ENCODE peak calls at places on chromosomes 1 and 21, in ten cellular contexts. One of them, this sample, is unnamed.

GRCh38 chr1:119347858-119348257 is 20.7 kb upstream of the HAO2 start:
- DNase-seq in right atrium auricular region: no peak
- DNase-seq in omental fat pad: no peak
- DNase-seq in adrenal gland: no peak
- DNase-seq in IMR-90: no peak
- DNase-seq in nephron progenitor cell: no peak
- DNase-seq in left ventricle myocardium inferior: no peak
- DNase-seq in upper lobe of right lung: no peak
- DNase-seq in activated CD8-positive, alpha-beta T cell treated with anti-CD3 and anti-CD28 coated beads for 36 hours: peak
- DNase-seq in mucosa of descending colon: no peak
- DNase-seq in this sample: no peak

GRCh38 chr1:3611170-3612019 is at the start of gene MEGF6:
- DNase-seq in left ventricle myocardium inferior: peak
- DNase-seq in right atrium auricular region: peak
- DNase-seq in adrenal gland: no peak
- DNase-seq in upper lobe of right lung: peak
- DNase-seq in nephron progenitor cell: peak
- DNase-seq in omental fat pad: peak
- DNase-seq in activated CD8-positive, alpha-beta T cell treated with anti-CD3 and anti-CD28 coated beads for 36 hours: peak
- DNase-seq in IMR-90: peak
- DNase-seq in mucosa of descending colon: peak
- DNase-seq in this sample: no peak

GRCh38 chr1:8903908-8904650 is 25.6 kb upstream of the ENO1 start:
- DNase-seq in right atrium auricular region: peak
- DNase-seq in mucosa of descending colon: no peak
- DNase-seq in left ventricle myocardium inferior: no peak
- DNase-seq in activated CD8-positive, alpha-beta T cell treated with anti-CD3 and anti-CD28 coated beads for 36 hours: no peak
- DNase-seq in adrenal gland: peak
- DNase-seq in IMR-90: peak
- DNase-seq in nephron progenitor cell: no peak
- DNase-seq in omental fat pad: peak
- DNase-seq in upper lobe of right lung: no peak
- DNase-seq in this sample: no peak

GRCh38 chr1:178534137-178534868 is 21.4 kb downstream of the TEX35 start:
- DNase-seq in left ventricle myocardium inferior: no peak
- DNase-seq in upper lobe of right lung: no peak
- DNase-seq in activated CD8-positive, alpha-beta T cell treated with anti-CD3 and anti-CD28 coated beads for 36 hours: no peak
- DNase-seq in nephron progenitor cell: no peak
- DNase-seq in adrenal gland: no peak
- DNase-seq in right atrium auricular region: no peak
- DNase-seq in IMR-90: no peak
- DNase-seq in omental fat pad: no peak
- DNase-seq in mucosa of descending colon: no peak
- DNase-seq in this sample: no peak

GRCh38 chr1:20846461-20847374 is 59.6 kb upstream of the HP1BP3 start:
- DNase-seq in upper lobe of right lung: no peak
- DNase-seq in left ventricle myocardium inferior: no peak
- DNase-seq in omental fat pad: no peak
- DNase-seq in activated CD8-positive, alpha-beta T cell treated with anti-CD3 and anti-CD28 coated beads for 36 hours: no peak
- DNase-seq in nephron progenitor cell: no peak
- DNase-seq in right atrium auricular region: no peak
- DNase-seq in mucosa of descending colon: no peak
- DNase-seq in IMR-90: peak
- DNase-seq in adrenal gland: no peak
- DNase-seq in this sample: no peak

GRCh38 chr1:200437556-200438203 is 27.8 kb upstream of the ZNF281 start:
- DNase-seq in IMR-90: peak
- DNase-seq in activated CD8-positive, alpha-beta T cell treated with anti-CD3 and anti-CD28 coated beads for 36 hours: no peak
- DNase-seq in right atrium auricular region: no peak
- DNase-seq in upper lobe of right lung: no peak
- DNase-seq in adrenal gland: no peak
- DNase-seq in mucosa of descending colon: no peak
- DNase-seq in nephron progenitor cell: no peak
- DNase-seq in left ventricle myocardium inferior: no peak
- DNase-seq in omental fat pad: no peak
- DNase-seq in this sample: no peak

GRCh38 chr1:218156602-218157001 is 128.5 kb upstream of the RRP15 start:
- DNase-seq in mucosa of descending colon: no peak
- DNase-seq in upper lobe of right lung: peak
- DNase-seq in IMR-90: no peak
- DNase-seq in activated CD8-positive, alpha-beta T cell treated with anti-CD3 and anti-CD28 coated beads for 36 hours: no peak
- DNase-seq in nephron progenitor cell: peak
- DNase-seq in right atrium auricular region: no peak
- DNase-seq in left ventricle myocardium inferior: peak
- DNase-seq in omental fat pad: no peak
- DNase-seq in adrenal gland: no peak
- DNase-seq in this sample: no peak

GRCh38 chr1:54671985-54672608 is 30.5 kb downstream of the MROH7 start:
- DNase-seq in right atrium auricular region: no peak
- DNase-seq in upper lobe of right lung: no peak
- DNase-seq in mucosa of descending colon: no peak
- DNase-seq in IMR-90: peak
- DNase-seq in activated CD8-positive, alpha-beta T cell treated with anti-CD3 and anti-CD28 coated beads for 36 hours: peak
- DNase-seq in adrenal gland: peak
- DNase-seq in left ventricle myocardium inferior: no peak
- DNase-seq in omental fat pad: no peak
- DNase-seq in nephron progenitor cell: peak
- DNase-seq in this sample: peak

GRCh38 chr1:213983589-213984386 is 4.0 kb upstream of the PROX1 start:
- DNase-seq in mucosa of descending colon: no peak
- DNase-seq in adrenal gland: no peak
- DNase-seq in upper lobe of right lung: no peak
- DNase-seq in nephron progenitor cell: no peak
- DNase-seq in IMR-90: no peak
- DNase-seq in omental fat pad: no peak
- DNase-seq in left ventricle myocardium inferior: no peak
- DNase-seq in activated CD8-positive, alpha-beta T cell treated with anti-CD3 and anti-CD28 coated beads for 36 hours: no peak
- DNase-seq in right atrium auricular region: no peak
- DNase-seq in this sample: no peak

GRCh38 chr1:203627819-203628184 is 1.2 kb downstream of the ATP2B4 start:
- DNase-seq in adrenal gland: peak
- DNase-seq in upper lobe of right lung: no peak
- DNase-seq in IMR-90: no peak
- DNase-seq in nephron progenitor cell: peak
- DNase-seq in right atrium auricular region: no peak
- DNase-seq in mucosa of descending colon: peak
- DNase-seq in left ventricle myocardium inferior: peak
- DNase-seq in activated CD8-positive, alpha-beta T cell treated with anti-CD3 and anti-CD28 coated beads for 36 hours: peak
- DNase-seq in omental fat pad: no peak
- DNase-seq in this sample: no peak

GRCh38 chr1:42209516-42210370 is 45.2 kb upstream of the GUCA2A start:
- DNase-seq in adrenal gland: no peak
- DNase-seq in nephron progenitor cell: peak
- DNase-seq in mucosa of descending colon: no peak
- DNase-seq in omental fat pad: no peak
- DNase-seq in right atrium auricular region: no peak
- DNase-seq in activated CD8-positive, alpha-beta T cell treated with anti-CD3 and anti-CD28 coated beads for 36 hours: no peak
- DNase-seq in left ventricle myocardium inferior: no peak
- DNase-seq in IMR-90: peak
- DNase-seq in upper lobe of right lung: no peak
- DNase-seq in this sample: no peak

GRCh38 chr1:54922921-54923421 is 36.0 kb upstream of the DHCR24 start:
- DNase-seq in adrenal gland: peak
- DNase-seq in upper lobe of right lung: no peak
- DNase-seq in right atrium auricular region: no peak
- DNase-seq in omental fat pad: no peak
- DNase-seq in left ventricle myocardium inferior: peak
- DNase-seq in IMR-90: no peak
- DNase-seq in mucosa of descending colon: no peak
- DNase-seq in activated CD8-positive, alpha-beta T cell treated with anti-CD3 and anti-CD28 coated beads for 36 hours: no peak
- DNase-seq in nephron progenitor cell: no peak
- DNase-seq in this sample: no peak

GRCh38 chr21:28516996-28517592 is 475.6 kb downstream of the LTN1 start:
- DNase-seq in left ventricle myocardium inferior: peak
- DNase-seq in mucosa of descending colon: peak
- DNase-seq in right atrium auricular region: no peak
- DNase-seq in upper lobe of right lung: peak
- DNase-seq in adrenal gland: peak
- DNase-seq in activated CD8-positive, alpha-beta T cell treated with anti-CD3 and anti-CD28 coated beads for 36 hours: peak
- DNase-seq in omental fat pad: no peak
- DNase-seq in nephron progenitor cell: peak
- DNase-seq in IMR-90: no peak
- DNase-seq in this sample: peak

GRCh38 chr21:17416139-17416538 is 96.7 kb upstream of the CXADR start:
- DNase-seq in nephron progenitor cell: no peak
- DNase-seq in mucosa of descending colon: no peak
- DNase-seq in left ventricle myocardium inferior: no peak
- DNase-seq in upper lobe of right lung: no peak
- DNase-seq in adrenal gland: no peak
- DNase-seq in IMR-90: peak
- DNase-seq in omental fat pad: no peak
- DNase-seq in right atrium auricular region: no peak
- DNase-seq in activated CD8-positive, alpha-beta T cell treated with anti-CD3 and anti-CD28 coated beads for 36 hours: no peak
- DNase-seq in this sample: no peak

GRCh38 chr1:67162954-67163353 is 3.3 kb upstream of the IL23R start:
- DNase-seq in IMR-90: peak
- DNase-seq in omental fat pad: no peak
- DNase-seq in activated CD8-positive, alpha-beta T cell treated with anti-CD3 and anti-CD28 coated beads for 36 hours: peak
- DNase-seq in right atrium auricular region: no peak
- DNase-seq in mucosa of descending colon: no peak
- DNase-seq in left ventricle myocardium inferior: no peak
- DNase-seq in nephron progenitor cell: no peak
- DNase-seq in adrenal gland: no peak
- DNase-seq in upper lobe of right lung: no peak
- DNase-seq in this sample: no peak

GRCh38 chr1:201503397-201504176 is 3.3 kb downstream of the CSRP1 start:
- DNase-seq in left ventricle myocardium inferior: no peak
- DNase-seq in IMR-90: peak
- DNase-seq in activated CD8-positive, alpha-beta T cell treated with anti-CD3 and anti-CD28 coated beads for 36 hours: no peak
- DNase-seq in right atrium auricular region: peak
- DNase-seq in mucosa of descending colon: no peak
- DNase-seq in nephron progenitor cell: peak
- DNase-seq in adrenal gland: peak
- DNase-seq in omental fat pad: no peak
- DNase-seq in upper lobe of right lung: no peak
- DNase-seq in this sample: no peak

GRCh38 chr1:195173753-195174152 is 1434.5 kb downstream of the KCNT2 start:
- DNase-seq in mucosa of descending colon: no peak
- DNase-seq in nephron progenitor cell: no peak
- DNase-seq in IMR-90: no peak
- DNase-seq in upper lobe of right lung: no peak
- DNase-seq in omental fat pad: no peak
- DNase-seq in right atrium auricular region: no peak
- DNase-seq in activated CD8-positive, alpha-beta T cell treated with anti-CD3 and anti-CD28 coated beads for 36 hours: no peak
- DNase-seq in adrenal gland: no peak
- DNase-seq in left ventricle myocardium inferior: no peak
- DNase-seq in this sample: no peak
- TF ChIP-seq CTCF in mucosa of descending colon: no peak
- TF ChIP-seq CTCF in nephron progenitor cell: no peak
- TF ChIP-seq CTCF in IMR-90: no peak
- TF ChIP-seq CTCF in upper lobe of right lung: no peak
- TF ChIP-seq CTCF in omental fat pad: no peak
- TF ChIP-seq CTCF in right atrium auricular region: no peak
- TF ChIP-seq CTCF in activated CD8-positive, alpha-beta T cell treated with anti-CD3 and anti-CD28 coated beads for 36 hours: no peak
- TF ChIP-seq CTCF in adrenal gland: no peak
- TF ChIP-seq CTCF in left ventricle myocardium inferior: no peak
- TF ChIP-seq CTCF in this sample: no peak

GRCh38 chr1:195326325-195326724 is 1281.9 kb downstream of the KCNT2 start:
- DNase-seq in left ventricle myocardium inferior: no peak
- DNase-seq in nephron progenitor cell: no peak
- DNase-seq in omental fat pad: no peak
- DNase-seq in activated CD8-positive, alpha-beta T cell treated with anti-CD3 and anti-CD28 coated beads for 36 hours: no peak
- DNase-seq in mucosa of descending colon: no peak
- DNase-seq in adrenal gland: no peak
- DNase-seq in IMR-90: no peak
- DNase-seq in upper lobe of right lung: no peak
- DNase-seq in right atrium auricular region: no peak
- DNase-seq in this sample: no peak
- TF ChIP-seq CTCF in left ventricle myocardium inferior: no peak
- TF ChIP-seq CTCF in nephron progenitor cell: no peak
- TF ChIP-seq CTCF in omental fat pad: no peak
- TF ChIP-seq CTCF in activated CD8-positive, alpha-beta T cell treated with anti-CD3 and anti-CD28 coated beads for 36 hours: no peak
- TF ChIP-seq CTCF in mucosa of descending colon: no peak
- TF ChIP-seq CTCF in adrenal gland: no peak
- TF ChIP-seq CTCF in IMR-90: no peak
- TF ChIP-seq CTCF in upper lobe of right lung: no peak
- TF ChIP-seq CTCF in right atrium auricular region: no peak
- TF ChIP-seq CTCF in this sample: no peak

DNA sequence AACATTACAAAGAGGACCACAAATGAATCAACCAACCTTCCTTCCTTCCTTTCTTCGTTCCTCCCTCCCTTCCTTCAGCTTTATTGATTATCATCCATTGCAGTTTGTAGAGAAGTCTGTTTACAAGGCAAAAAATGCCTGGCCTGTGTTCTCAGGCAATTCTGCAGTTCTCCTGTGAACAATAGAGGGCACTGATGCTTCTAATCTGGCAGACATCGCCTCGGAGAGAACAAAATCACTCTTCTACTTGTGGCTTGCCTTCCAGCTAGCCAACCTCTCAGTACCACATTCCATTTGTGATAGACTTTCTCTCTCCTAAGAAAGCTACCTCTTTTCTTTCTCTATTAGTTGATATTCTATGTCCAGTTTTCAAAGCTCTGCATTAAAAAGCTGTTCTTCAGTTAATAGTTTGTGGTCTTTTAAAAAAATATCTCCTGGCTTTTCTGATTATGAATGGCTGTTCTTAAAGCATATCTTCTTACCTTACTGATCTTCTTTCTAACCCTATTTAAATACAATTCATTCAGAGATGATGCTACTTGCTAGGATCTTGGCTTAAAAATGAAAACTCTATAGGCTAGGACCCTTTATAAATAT is 26.9 kb upstream of the ESRRG start:
- DNase-seq in activated CD8-positive, alpha-beta T cell treated with anti-CD3 and anti-CD28 coated beads for 36 hours: no peak
- DNase-seq in nephron progenitor cell: peak
- DNase-seq in right atrium auricular region: no peak
- DNase-seq in mucosa of descending colon: no peak
- DNase-seq in adrenal gland: peak
- DNase-seq in IMR-90: peak
- DNase-seq in upper lobe of right lung: no peak
- DNase-seq in omental fat pad: no peak
- DNase-seq in left ventricle myocardium inferior: no peak
- DNase-seq in this sample: no peak
- TF ChIP-seq CTCF in activated CD8-positive, alpha-beta T cell treated with anti-CD3 and anti-CD28 coated beads for 36 hours: no peak
- TF ChIP-seq CTCF in nephron progenitor cell: peak
- TF ChIP-seq CTCF in right atrium auricular region: peak
- TF ChIP-seq CTCF in mucosa of descending colon: peak
- TF ChIP-seq CTCF in adrenal gland: peak
- TF ChIP-seq CTCF in IMR-90: peak
- TF ChIP-seq CTCF in upper lobe of right lung: peak
- TF ChIP-seq CTCF in omental fat pad: no peak
- TF ChIP-seq CTCF in left ventricle myocardium inferior: peak
- TF ChIP-seq CTCF in this sample: no peak

DNA sequence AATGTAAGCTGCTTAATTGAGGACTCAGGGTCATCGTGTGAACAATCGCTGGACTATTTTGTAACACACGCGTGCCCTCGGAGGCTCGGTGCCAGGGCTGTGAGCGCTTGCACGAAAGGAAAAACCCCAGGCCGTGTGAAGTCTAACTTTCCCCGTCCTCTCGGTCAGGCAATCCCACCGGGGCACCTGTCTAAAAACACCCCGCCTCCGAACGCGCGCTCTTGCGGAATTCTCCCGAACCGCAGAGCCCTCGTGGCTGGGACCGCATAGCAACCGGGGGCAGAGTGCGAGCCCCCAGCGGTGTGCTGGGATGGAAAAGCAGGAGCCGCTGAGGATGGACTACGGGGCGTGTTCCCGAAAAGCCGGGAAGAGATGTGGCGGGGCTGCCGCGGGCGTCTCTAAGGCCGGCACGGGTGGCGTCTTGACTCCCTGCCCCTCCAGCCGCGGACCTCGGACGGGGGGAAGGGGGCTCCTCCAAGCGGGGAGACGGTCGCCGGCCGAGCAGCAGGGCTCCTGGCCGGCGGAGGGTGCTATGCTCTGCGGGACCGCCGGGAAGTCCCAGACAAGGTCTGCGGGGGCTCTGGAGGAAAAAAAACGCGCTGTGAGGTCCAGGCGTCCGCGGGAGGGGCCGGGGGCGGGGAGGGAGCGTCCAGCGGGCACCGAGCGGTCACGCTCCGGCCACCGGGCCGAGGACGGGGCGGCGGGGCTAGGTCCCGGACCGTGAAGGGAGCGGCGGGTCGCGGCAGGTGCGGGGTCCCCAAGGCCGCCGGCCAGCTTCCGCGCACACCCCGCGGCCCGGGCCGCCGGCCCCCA is 936 bp downstream of the ZBTB21 start:
- DNase-seq in upper lobe of right lung: peak
- DNase-seq in activated CD8-positive, alpha-beta T cell treated with anti-CD3 and anti-CD28 coated beads for 36 hours: peak
- DNase-seq in right atrium auricular region: no peak
- DNase-seq in left ventricle myocardium inferior: peak
- DNase-seq in mucosa of descending colon: peak
- DNase-seq in adrenal gland: peak
- DNase-seq in omental fat pad: peak
- DNase-seq in IMR-90: peak
- DNase-seq in nephron progenitor cell: peak
- DNase-seq in this sample: peak
- TF ChIP-seq CTCF in upper lobe of right lung: peak
- TF ChIP-seq CTCF in activated CD8-positive, alpha-beta T cell treated with anti-CD3 and anti-CD28 coated beads for 36 hours: no peak
- TF ChIP-seq CTCF in right atrium auricular region: peak
- TF ChIP-seq CTCF in left ventricle myocardium inferior: peak
- TF ChIP-seq CTCF in mucosa of descending colon: no peak
- TF ChIP-seq CTCF in adrenal gland: peak
- TF ChIP-seq CTCF in omental fat pad: no peak
- TF ChIP-seq CTCF in IMR-90: peak
- TF ChIP-seq CTCF in nephron progenitor cell: no peak
- TF ChIP-seq CTCF in this sample: no peak

This sample was measured in natural killer cell.